ENCODE peak calls at places on chromosome 18, in eight cellular contexts. P is GM20000; U is heart left ventricle; K is effector memory CD4-positive, alpha-beta T cell; S is AG08396; N is stimulated activated CD8-positive, alpha-beta memory T cell treated with anti-CD3 and anti-CD28 coated beads, Interleukin-7, amount 100 ng/mL, for 4 hours; M is foreskin fibroblast; J is RWPE1. I is an unnamed sample.

GRCh38 chr18:35999925-36000324 is 27.4 kb downstream of the RMP24 start:
- DNase-seq in P (no peak), U (no peak), K (no peak), S (no peak), N (no peak), M (no peak), J (no peak), I (no peak)

GRCh38 chr18:47882641-47883040 is 47.8 kb downstream of the SMAD2 start:
- DNase-seq in P (no peak), U (no peak), K (no peak), S (no peak), N (no peak), M (peak), J (no peak), I (no peak)

GRCh38 chr18:9724797-9725196 is 16.7 kb downstream of the RAB31 start:
- DNase-seq in P (no peak), U (no peak), K (no peak), S (no peak), N (no peak), M (no peak), J (no peak), I (no peak)

GRCh38 chr18:36672437-36673344 is 156.1 kb downstream of the TPGS2 start:
- DNase-seq in P (peak), U (no peak), K (no peak), S (peak), N (no peak), M (peak), J (peak), I (no peak)

GRCh38 chr18:60624207-60624606 is 251.6 kb upstream of the MC4R start:
- DNase-seq in P (no peak), U (no peak), K (no peak), S (no peak), N (no peak), M (no peak), J (no peak), I (no peak)

GRCh38 chr18:45441110-45441842 is 174.0 kb upstream of the SLC14A2 start:
- DNase-seq in P (no peak), U (no peak), K (no peak), S (peak), N (no peak), M (peak), J (peak), I (no peak)

GRCh38 chr18:10751711-10752110 is 225.9 kb downstream of the NAPG start:
- DNase-seq in P (no peak), U (no peak), K (no peak), S (no peak), N (no peak), M (no peak), J (no peak), I (no peak)

GRCh38 chr18:79545255-79545654 is 134.3 kb upstream of the CTDP1 start:
- DNase-seq in P (no peak), U (no peak), K (no peak), S (no peak), N (no peak), M (no peak), J (no peak), I (no peak)

GRCh38 chr18:59662008-59662701 is 35.1 kb downstream of the CCBE1 start:
- DNase-seq in P (no peak), U (no peak), K (no peak), S (peak), N (no peak), M (peak), J (peak), I (no peak)

GRCh38 chr18:39618265-39619003 is 2052.8 kb upstream of the CELF4 start:
- DNase-seq in P (no peak), U (no peak), K (no peak), S (no peak), N (no peak), M (no peak), J (no peak), I (no peak)

GRCh38 chr18:3658529-3658928 is 208.6 kb downstream of the TGIF1 start:
- DNase-seq in P (no peak), U (no peak), K (no peak), S (no peak), N (no peak), M (no peak), J (no peak), I (no peak)

GRCh38 chr18:67733094-67733493 is 216.6 kb upstream of the DSEL start:
- DNase-seq in P (no peak), U (no peak), K (no peak), S (peak), N (no peak), M (peak), J (peak), I (no peak)

GRCh38 chr18:31687016-31687415 is 2.6 kb upstream of the B4GALT6 start:
- DNase-seq in P (no peak), U (no peak), K (no peak), S (no peak), N (no peak), M (no peak), J (peak), I (no peak)